ENCODE peak calls at places on chromosome 6, in five cellular contexts. One of them, this sample, is unnamed.
A peak's percentile ranks its signal among the peaks of the same experiment; 100 is the strongest.

GRCh38 chr6:68038815-68039408 is 596.2 kb upstream of the ADGRB3 start:
- DNase-seq in H1: no peak
- DNase-seq in dorsolateral prefrontal cortex: no peak
- DNase-seq in astrocyte: no peak
- DNase-seq in mammary epithelial cell: no peak
- DNase-seq in this sample: peak; percentile 18

GRCh38 chr6:4153514-4153985 is 18.2 kb upstream of the ECI2 start:
- DNase-seq in H1: no peak
- DNase-seq in astrocyte: no peak
- DNase-seq in dorsolateral prefrontal cortex: no peak
- DNase-seq in mammary epithelial cell: no peak
- DNase-seq in this sample: no peak

GRCh38 chr6:135088232-135088760 is 33.7 kb upstream of the HBS1L start:
- DNase-seq in mammary epithelial cell: no peak
- DNase-seq in astrocyte: no peak
- DNase-seq in dorsolateral prefrontal cortex: no peak
- DNase-seq in H1: no peak
- DNase-seq in this sample: no peak

GRCh38 chr6:42704251-42704936 is 18.0 kb downstream of the PRPH2 start:
- DNase-seq in astrocyte: no peak
- DNase-seq in mammary epithelial cell: no peak
- DNase-seq in H1: no peak
- DNase-seq in dorsolateral prefrontal cortex: no peak
- DNase-seq in this sample: peak; percentile 74

GRCh38 chr6:11317885-11318771 is 85.7 kb upstream of the NEDD9 start:
- DNase-seq in H1: no peak
- DNase-seq in mammary epithelial cell: peak; percentile 99
- DNase-seq in astrocyte: peak; percentile 99
- DNase-seq in dorsolateral prefrontal cortex: peak; percentile 56
- DNase-seq in this sample: peak; percentile 61

GRCh38 chr6:27188885-27189418 is 58.5 kb upstream of the PRSS16 start:
- DNase-seq in H1: no peak
- DNase-seq in mammary epithelial cell: peak; percentile 71
- DNase-seq in astrocyte: peak; percentile 57
- DNase-seq in dorsolateral prefrontal cortex: peak; percentile 32
- DNase-seq in this sample: peak; percentile 77

GRCh38 chr6:140441256-140441655 is 1066.8 kb upstream of the CITED2 start:
- DNase-seq in mammary epithelial cell: peak; percentile 28
- DNase-seq in H1: no peak
- DNase-seq in astrocyte: peak; percentile 52
- DNase-seq in dorsolateral prefrontal cortex: no peak
- DNase-seq in this sample: peak; percentile 67

GRCh38 chr6:158703840-158704822 is 54.3 kb downstream of the SYTL3 start:
- DNase-seq in dorsolateral prefrontal cortex: peak; percentile 67
- DNase-seq in astrocyte: peak; percentile 4
- DNase-seq in H1: peak; percentile 41
- DNase-seq in mammary epithelial cell: peak; percentile 64
- DNase-seq in this sample: peak; percentile 95

GRCh38 chr6:1055015-1055921 is 256.6 kb upstream of the FOXQ1 start:
- DNase-seq in dorsolateral prefrontal cortex: no peak
- DNase-seq in H1: no peak
- DNase-seq in astrocyte: no peak
- DNase-seq in mammary epithelial cell: no peak
- DNase-seq in this sample: no peak

GRCh38 chr6:158819977-158820632 is 937 bp upstream of the EZR start:
- DNase-seq in dorsolateral prefrontal cortex: no peak
- DNase-seq in mammary epithelial cell: peak; percentile 46
- DNase-seq in H1: no peak
- DNase-seq in astrocyte: no peak
- DNase-seq in this sample: no peak

GRCh38 chr6:14274552-14275492 is 157.2 kb downstream of the CD83 start:
- DNase-seq in astrocyte: peak; percentile 16
- DNase-seq in dorsolateral prefrontal cortex: no peak
- DNase-seq in H1: no peak
- DNase-seq in mammary epithelial cell: peak; percentile 96
- DNase-seq in this sample: no peak

GRCh38 chr6:3330199-3330598 is 71.5 kb downstream of the PSMG4 start:
- DNase-seq in H1: no peak
- DNase-seq in astrocyte: no peak
- DNase-seq in mammary epithelial cell: no peak
- DNase-seq in dorsolateral prefrontal cortex: no peak
- DNase-seq in this sample: no peak

GRCh38 chr6:79604583-79605037 is 26.5 kb upstream of the SH3BGRL2 start:
- DNase-seq in astrocyte: peak; percentile 98
- DNase-seq in mammary epithelial cell: peak; percentile 16
- DNase-seq in dorsolateral prefrontal cortex: no peak
- DNase-seq in H1: no peak
- DNase-seq in this sample: no peak

GRCh38 chr6:115971785-115972184 is 88.9 kb downstream of the FRK start:
- DNase-seq in H1: no peak
- DNase-seq in astrocyte: no peak
- DNase-seq in mammary epithelial cell: no peak
- DNase-seq in dorsolateral prefrontal cortex: no peak
- DNase-seq in this sample: no peak

GRCh38 chr6:22271044-22271443 is 25.8 kb downstream of the PRL start:
- DNase-seq in mammary epithelial cell: no peak
- DNase-seq in astrocyte: no peak
- DNase-seq in H1: no peak
- DNase-seq in dorsolateral prefrontal cortex: no peak
- DNase-seq in this sample: no peak

GRCh38 chr6:109920911-109921310 is 57.2 kb upstream of the GPR6 start:
- DNase-seq in mammary epithelial cell: no peak
- DNase-seq in H1: no peak
- DNase-seq in astrocyte: no peak
- DNase-seq in dorsolateral prefrontal cortex: no peak
- DNase-seq in this sample: no peak

GRCh38 chr6:92756912-92757311 is 662.4 kb downstream of the EPHA7 start:
- DNase-seq in mammary epithelial cell: peak; percentile 19
- DNase-seq in dorsolateral prefrontal cortex: no peak
- DNase-seq in H1: no peak
- DNase-seq in astrocyte: no peak
- DNase-seq in this sample: no peak

GRCh38 chr6:37679539-37680476 is 17.9 kb downstream of the MDGA1 start:
- DNase-seq in astrocyte: no peak
- DNase-seq in dorsolateral prefrontal cortex: no peak
- DNase-seq in mammary epithelial cell: no peak
- DNase-seq in H1: no peak
- DNase-seq in this sample: no peak

GRCh38 chr6:44771647-44772415 is 384.3 kb downstream of the CDC5L start:
- DNase-seq in astrocyte: no peak
- DNase-seq in dorsolateral prefrontal cortex: no peak
- DNase-seq in H1: peak; percentile 44
- DNase-seq in mammary epithelial cell: no peak
- DNase-seq in this sample: peak; percentile 53

GRCh38 chr6:128570439-128571063 is 50.2 kb upstream of the PTPRK start:
- DNase-seq in astrocyte: peak; percentile 39
- DNase-seq in dorsolateral prefrontal cortex: no peak
- DNase-seq in mammary epithelial cell: peak; percentile 35
- DNase-seq in H1: no peak
- DNase-seq in this sample: no peak

GRCh38 chr6:152293404-152293803 is 343.8 kb downstream of the SYNE1 start:
- DNase-seq in dorsolateral prefrontal cortex: no peak
- DNase-seq in astrocyte: no peak
- DNase-seq in mammary epithelial cell: no peak
- DNase-seq in H1: no peak
- DNase-seq in this sample: peak; percentile 33

GRCh38 chr6:169784941-169785340 is 33.5 kb downstream of the ERMARD start:
- DNase-seq in mammary epithelial cell: no peak
- DNase-seq in dorsolateral prefrontal cortex: no peak
- DNase-seq in H1: no peak
- DNase-seq in astrocyte: no peak
- DNase-seq in this sample: no peak

GRCh38 chr6:116108836-116109235 is 8.2 kb downstream of the NT5DC1 start:
- DNase-seq in dorsolateral prefrontal cortex: no peak
- DNase-seq in astrocyte: no peak
- DNase-seq in mammary epithelial cell: no peak
- DNase-seq in H1: no peak
- DNase-seq in this sample: no peak

GRCh38 chr6:56911847-56912246 is 43.1 kb upstream of the BEND6 start:
- DNase-seq in mammary epithelial cell: peak; percentile 49
- DNase-seq in dorsolateral prefrontal cortex: no peak
- DNase-seq in astrocyte: peak; percentile 85
- DNase-seq in H1: no peak
- DNase-seq in this sample: no peak

GRCh38 chr6:43246301-43247114 is 3.2 kb downstream of the TTBK1 start:
- DNase-seq in mammary epithelial cell: no peak
- DNase-seq in dorsolateral prefrontal cortex: peak; percentile 70
- DNase-seq in astrocyte: no peak
- DNase-seq in H1: peak; percentile 82
- DNase-seq in this sample: peak; percentile 84

GRCh38 chr6:132768051-132768517 is 10.4 kb upstream of the VNN2 start:
- DNase-seq in mammary epithelial cell: peak; percentile 43
- DNase-seq in dorsolateral prefrontal cortex: no peak
- DNase-seq in astrocyte: no peak
- DNase-seq in H1: peak; percentile 31
- DNase-seq in this sample: peak; percentile 41

GRCh38 chr6:112035446-112035845 is 18.5 kb upstream of the CCN6 start:
- DNase-seq in astrocyte: no peak
- DNase-seq in mammary epithelial cell: no peak
- DNase-seq in H1: no peak
- DNase-seq in dorsolateral prefrontal cortex: no peak
- DNase-seq in this sample: no peak

GRCh38 chr6:166999845-167000253 is 652 bp downstream of the CEP43 start:
- DNase-seq in dorsolateral prefrontal cortex: no peak
- DNase-seq in H1: no peak
- DNase-seq in mammary epithelial cell: no peak
- DNase-seq in astrocyte: no peak
- DNase-seq in this sample: no peak

GRCh38 chr6:168025831-168026325 is 28.4 kb downstream of the KIF25 start:
- DNase-seq in H1: no peak
- DNase-seq in mammary epithelial cell: no peak
- DNase-seq in dorsolateral prefrontal cortex: no peak
- DNase-seq in astrocyte: no peak
- DNase-seq in this sample: no peak

GRCh38 chr6:6749791-6750434 is 161.4 kb downstream of the LY86 start:
- DNase-seq in astrocyte: peak; percentile 88
- DNase-seq in mammary epithelial cell: peak; percentile 43
- DNase-seq in H1: no peak
- DNase-seq in dorsolateral prefrontal cortex: peak; percentile 56
- DNase-seq in this sample: peak; percentile 49
- H3K4me3 ChIP-seq in astrocyte: no peak overlapping the region
- H3K4me3 ChIP-seq in mammary epithelial cell: no peak overlapping the region
- H3K4me3 ChIP-seq in H1: no peak overlapping the region
- H3K4me3 ChIP-seq in dorsolateral prefrontal cortex: no peak overlapping the region
- H3K4me3 ChIP-seq in this sample: no peak overlapping the region

GRCh38 chr6:40492126-40492525 is 95.0 kb downstream of the LRFN2 start:
- DNase-seq in H1: no peak
- DNase-seq in mammary epithelial cell: no peak
- DNase-seq in astrocyte: no peak
- DNase-seq in dorsolateral prefrontal cortex: no peak
- DNase-seq in this sample: no peak
- H3K27ac ChIP-seq in H1: no peak overlapping the region
- H3K27ac ChIP-seq in mammary epithelial cell: no peak overlapping the region
- H3K27ac ChIP-seq in astrocyte: no peak overlapping the region
- H3K27ac ChIP-seq in dorsolateral prefrontal cortex: no peak overlapping the region
- H3K27ac ChIP-seq in this sample: no peak overlapping the region

GRCh38 chr6:144351338-144351737 is 66.2 kb downstream of the UTRN start:
- DNase-seq in dorsolateral prefrontal cortex: no peak
- DNase-seq in astrocyte: no peak
- DNase-seq in mammary epithelial cell: no peak
- DNase-seq in H1: no peak
- DNase-seq in this sample: no peak
- H3K4me3 ChIP-seq in dorsolateral prefrontal cortex: no peak overlapping the region
- H3K4me3 ChIP-seq in astrocyte: no peak overlapping the region
- H3K4me3 ChIP-seq in mammary epithelial cell: no peak overlapping the region
- H3K4me3 ChIP-seq in H1: no peak overlapping the region
- H3K4me3 ChIP-seq in this sample: peak overlapping the region; percentile 9

GRCh38 chr6:24949020-24949569 is 13.3 kb upstream of the RIPOR2 start:
- DNase-seq in mammary epithelial cell: no peak
- DNase-seq in H1: no peak
- DNase-seq in dorsolateral prefrontal cortex: no peak
- DNase-seq in astrocyte: no peak
- DNase-seq in this sample: no peak

GRCh38 chr6:24950210-24950941 is 14.6 kb upstream of the RIPOR2 start:
- DNase-seq in mammary epithelial cell: no peak
- DNase-seq in dorsolateral prefrontal cortex: no peak
- DNase-seq in H1: no peak
- DNase-seq in astrocyte: no peak
- DNase-seq in this sample: no peak

GRCh38 chr6:24947636-24948035 is 11.9 kb upstream of the RIPOR2 start:
- DNase-seq in dorsolateral prefrontal cortex: no peak
- DNase-seq in H1: no peak
- DNase-seq in mammary epithelial cell: no peak
- DNase-seq in astrocyte: no peak
- DNase-seq in this sample: no peak

GRCh38 chr6:24951831-24952299 is 16.1 kb upstream of the RIPOR2 start:
- DNase-seq in H1: no peak
- DNase-seq in astrocyte: no peak
- DNase-seq in mammary epithelial cell: no peak
- DNase-seq in dorsolateral prefrontal cortex: no peak
- DNase-seq in this sample: no peak
- H3K27ac ChIP-seq in H1: no peak overlapping the region
- H3K27ac ChIP-seq in astrocyte: no peak overlapping the region
- H3K27ac ChIP-seq in mammary epithelial cell: no peak overlapping the region
- H3K27ac ChIP-seq in dorsolateral prefrontal cortex: no peak overlapping the region
- H3K27ac ChIP-seq in this sample: no peak overlapping the region

GRCh38 chr6:108738684-108739406 is 109.4 kb upstream of the ARMC2 start:
- DNase-seq in H1: no peak
- DNase-seq in dorsolateral prefrontal cortex: no peak
- DNase-seq in mammary epithelial cell: no peak
- DNase-seq in astrocyte: no peak
- DNase-seq in this sample: no peak
- H3K4me3 ChIP-seq in H1: no peak overlapping the region
- H3K4me3 ChIP-seq in dorsolateral prefrontal cortex: no peak overlapping the region
- H3K4me3 ChIP-seq in mammary epithelial cell: no peak overlapping the region
- H3K4me3 ChIP-seq in astrocyte: no peak overlapping the region
- H3K4me3 ChIP-seq in this sample: no peak overlapping the region

DNA sequence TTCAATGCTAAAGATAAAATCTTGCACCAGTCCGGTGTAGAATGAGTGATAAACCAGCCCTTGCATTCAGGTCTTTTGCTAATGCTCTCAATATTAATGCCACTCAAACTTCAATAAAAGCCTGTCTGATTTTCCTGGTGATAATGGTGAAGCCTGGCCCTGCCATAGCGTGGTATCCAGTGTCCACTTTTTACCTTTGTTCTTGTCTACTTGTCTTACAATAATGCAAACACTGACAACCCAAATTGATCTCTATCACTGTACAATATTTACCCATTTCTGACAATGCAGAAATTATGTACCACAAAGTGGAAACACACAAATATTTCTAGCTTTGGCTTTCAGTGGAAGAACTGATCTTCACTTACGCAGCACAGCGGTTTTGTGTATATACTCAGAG is 189.1 kb downstream of the ZDHHC14 start:
- DNase-seq in astrocyte: no peak
- DNase-seq in dorsolateral prefrontal cortex: no peak
- DNase-seq in H1: no peak
- DNase-seq in mammary epithelial cell: no peak
- DNase-seq in this sample: no peak
- H3K27ac ChIP-seq in astrocyte: no peak overlapping the region
- H3K27ac ChIP-seq in dorsolateral prefrontal cortex: no peak overlapping the region
- H3K27ac ChIP-seq in H1: no peak overlapping the region
- H3K27ac ChIP-seq in mammary epithelial cell: no peak overlapping the region
- H3K27ac ChIP-seq in this sample: no peak overlapping the region

This sample was measured in right cardiac atrium.